ENCODE peak calls at places on chromosomes 16 and 17, in eight cellular contexts. L is activated CD8-positive, alpha-beta T cell treated with anti-CD3 and anti-CD28 coated beads for 36 hours; U is fibroblast of mammary gland; T is transverse colon; Y is psoas muscle; V is cardiac fibroblast; F is epithelial cell of esophagus; Q is AG10803. B is an unnamed sample.

GRCh38 chr17:83204230-83204725 is 124.9 kb downstream of the METRNL start:
- DNase-seq in L (no peak), U (no peak), T (no peak), Y (no peak), V (peak), F (no peak), Q (peak), B (no peak)

GRCh38 chr17:4658478-4659305 is 17.2 kb upstream of the ALOX15 start:
- DNase-seq in L (peak), U (peak), T (no peak), Y (no peak), V (peak), F (peak), Q (no peak), B (no peak)

GRCh38 chr16:88649924-88650748 is 717 bp downstream of the CYBA start:
- DNase-seq in L (peak), U (no peak), T (peak), Y (no peak), V (peak), F (peak), Q (peak), B (no peak)

GRCh38 chr16:54489225-54489781 is 202.7 kb upstream of the IRX3 start:
- DNase-seq in L (no peak), U (no peak), T (peak), Y (no peak), V (peak), F (no peak), Q (no peak), B (no peak)

GRCh38 chr17:49515196-49515770 is 20.2 kb downstream of the NGFR start:
- DNase-seq in L (no peak), U (peak), T (peak), Y (peak), V (peak), F (peak), Q (peak), B (peak)

GRCh38 chr16:31472559-31473203 is 729 bp downstream of the TGFB1I1 start:
- DNase-seq in L (peak), U (peak), T (peak), Y (peak), V (peak), F (peak), Q (peak), B (peak)

GRCh38 chr17:39767147-39767546 is 29.4 kb downstream of the GRB7 start:
- DNase-seq in L (peak), U (no peak), T (no peak), Y (no peak), V (no peak), F (no peak), Q (no peak), B (no peak)

GRCh38 chr16:28218109-28218508 is 6.3 kb upstream of the XPO6 start:
- DNase-seq in L (peak), U (peak), T (peak), Y (no peak), V (peak), F (peak), Q (peak), B (no peak)

GRCh38 chr17:62600805-62601204 is 26.7 kb upstream of the MRC2 start:
- DNase-seq in L (no peak), U (no peak), T (no peak), Y (no peak), V (no peak), F (no peak), Q (no peak), B (no peak)

GRCh38 chr17:78127240-78127887 is 1.2 kb downstream of the TMC6 start:
- DNase-seq in L (peak), U (no peak), T (peak), Y (peak), V (no peak), F (no peak), Q (no peak), B (no peak)

GRCh38 chr16:77344306-77344705 is 90.5 kb downstream of the ADAMTS18 start:
- DNase-seq in L (no peak), U (peak), T (no peak), Y (no peak), V (peak), F (peak), Q (no peak), B (no peak)

GRCh38 chr17:17235212-17236174 is 1.5 kb downstream of the FLCN start:
- DNase-seq in L (peak), U (peak), T (no peak), Y (peak), V (peak), F (peak), Q (peak), B (no peak)

GRCh38 chr16:25014500-25015147 is 545 bp downstream of the ARHGAP17 start:
- DNase-seq in L (peak), U (peak), T (peak), Y (peak), V (peak), F (peak), Q (peak), B (no peak)

GRCh38 chr16:85808926-85809325 is 9.4 kb downstream of the COX4I1 start:
- DNase-seq in L (no peak), U (no peak), T (no peak), Y (no peak), V (no peak), F (no peak), Q (no peak), B (no peak)

GRCh38 chr17:81471804-81472456 is 40.7 kb downstream of the ACTG1 start:
- DNase-seq in L (peak), U (peak), T (peak), Y (peak), V (peak), F (peak), Q (peak), B (no peak)

GRCh38 chr17:4944163-4944553 is 4.1 kb downstream of the RNF167 start:
- DNase-seq in L (peak), U (no peak), T (peak), Y (peak), V (no peak), F (no peak), Q (no peak), B (no peak)

GRCh38 chr17:64354396-64354795 is 36.3 kb downstream of the PECAM1 start:
- DNase-seq in L (no peak), U (no peak), T (no peak), Y (no peak), V (no peak), F (no peak), Q (no peak), B (no peak)

GRCh38 chr17:66123163-66123562 is 68.8 kb downstream of the CEP112 start:
- DNase-seq in L (no peak), U (peak), T (no peak), Y (no peak), V (peak), F (peak), Q (peak), B (no peak)

GRCh38 chr16:50635505-50636392 is 45.4 kb downstream of the SNX20 start:
- DNase-seq in L (peak), U (no peak), T (no peak), Y (no peak), V (no peak), F (no peak), Q (no peak), B (no peak)

GRCh38 chr17:56815711-56816110 is 18.0 kb downstream of the C17orf67 start:
- DNase-seq in L (no peak), U (peak), T (no peak), Y (no peak), V (peak), F (peak), Q (peak), B (no peak)

GRCh38 chr16:88459366-88460055 is 6.4 kb downstream of the ZFPM1 start:
- DNase-seq in L (no peak), U (no peak), T (no peak), Y (no peak), V (no peak), F (no peak), Q (no peak), B (no peak)

GRCh38 chr16:50381679-50382440 is 13.1 kb upstream of the BRD7 start:
- DNase-seq in L (no peak), U (no peak), T (no peak), Y (no peak), V (no peak), F (no peak), Q (no peak), B (no peak)

GRCh38 chr16:3049921-3050481 is 3.6 kb downstream of the MMP25 start:
- DNase-seq in L (no peak), U (no peak), T (no peak), Y (no peak), V (no peak), F (no peak), Q (no peak), B (no peak)

GRCh38 chr17:55264273-55264639 is 504 bp upstream of the HLF start:
- DNase-seq in L (no peak), U (no peak), T (no peak), Y (no peak), V (no peak), F (no peak), Q (no peak), B (no peak)

GRCh38 chr17:15651583-15652110 is 32.1 kb upstream of the FBXW10B start:
- DNase-seq in L (peak), U (peak), T (peak), Y (peak), V (peak), F (peak), Q (peak), B (peak)

GRCh38 chr17:1829189-1829578 is 518 bp downstream of the SMYD4 start:
- DNase-seq in L (peak), U (peak), T (peak), Y (peak), V (peak), F (peak), Q (no peak), B (no peak)

GRCh38 chr17:79917902-79918484 is 78.8 kb upstream of the CBX4 start:
- DNase-seq in L (no peak), U (no peak), T (no peak), Y (peak), V (no peak), F (no peak), Q (no peak), B (no peak)

GRCh38 chr16:68272501-68273209 is 8.3 kb downstream of the SLC7A6 start:
- DNase-seq in L (peak), U (no peak), T (peak), Y (no peak), V (no peak), F (peak), Q (no peak), B (no peak)

GRCh38 chr16:71501562-71501961 is 12.4 kb upstream of the ZNF19 start:
- DNase-seq in L (no peak), U (no peak), T (no peak), Y (no peak), V (no peak), F (no peak), Q (no peak), B (no peak)

GRCh38 chr16:67647681-67648080 is 2.7 kb downstream of the CARMIL2 start:
- DNase-seq in L (no peak), U (no peak), T (no peak), Y (peak), V (no peak), F (no peak), Q (no peak), B (no peak)

GRCh38 chr16:67645397-67646121 is 615 bp downstream of the CARMIL2 start:
- DNase-seq in L (peak), U (no peak), T (no peak), Y (peak), V (no peak), F (no peak), Q (no peak), B (no peak)

GRCh38 chr16:27319257-27319965 is 5.6 kb downstream of the IL4R start:
- DNase-seq in L (no peak), U (no peak), T (no peak), Y (no peak), V (no peak), F (no peak), Q (no peak), B (no peak)

GRCh38 chr16:13935408-13935807 is 15.5 kb downstream of the ERCC4 start:
- DNase-seq in L (peak), U (no peak), T (no peak), Y (no peak), V (no peak), F (no peak), Q (no peak), B (no peak)

GRCh38 chr17:82388223-82388921 is 16.8 kb downstream of the UTS2R start:
- DNase-seq in L (no peak), U (peak), T (peak), Y (peak), V (no peak), F (no peak), Q (no peak), B (no peak)

GRCh38 chr17:82076785-82077591 is 11.4 kb upstream of the DUS1L start:
- DNase-seq in L (no peak), U (no peak), T (no peak), Y (peak), V (no peak), F (no peak), Q (no peak), B (no peak)

GRCh38 chr17:64491995-64492394 is 4.9 kb downstream of the POLG2 start:
- DNase-seq in L (no peak), U (peak), T (no peak), Y (no peak), V (no peak), F (no peak), Q (peak), B (no peak)

GRCh38 chr17:79793924-79794304 is 3.0 kb downstream of the CBX8 start:
- DNase-seq in L (no peak), U (no peak), T (no peak), Y (no peak), V (no peak), F (no peak), Q (no peak), B (no peak)

GRCh38 chr17:12062249-12062648 is 41.6 kb downstream of the MAP2K4 start:
- DNase-seq in L (no peak), U (no peak), T (no peak), Y (no peak), V (no peak), F (no peak), Q (no peak), B (no peak)

GRCh38 chr16:74232831-74233465 is 63.7 kb upstream of the PSMD7 start:
- DNase-seq in L (no peak), U (no peak), T (no peak), Y (no peak), V (no peak), F (peak), Q (no peak), B (no peak)

GRCh38 chr17:47844814-47845453 is 3.9 kb upstream of the SCRN2 start:
- DNase-seq in L (no peak), U (peak), T (no peak), Y (no peak), V (peak), F (no peak), Q (peak), B (no peak)

GRCh38 chr17:47840742-47841487 is at the start of gene SCRN2:
- DNase-seq in L (peak), U (peak), T (peak), Y (peak), V (peak), F (peak), Q (peak), B (peak)

GRCh38 chr17:47841488-47842308 is 625 bp upstream of the SCRN2 start:
- DNase-seq in L (no peak), U (no peak), T (no peak), Y (no peak), V (no peak), F (no peak), Q (no peak), B (no peak)

GRCh38 chr17:47844230-47844629 is 3.2 kb upstream of the SCRN2 start:
- DNase-seq in L (no peak), U (no peak), T (no peak), Y (no peak), V (no peak), F (no peak), Q (no peak), B (no peak)

GRCh38 chr17:47843391-47843730 is 2.3 kb upstream of the SCRN2 start:
- DNase-seq in L (no peak), U (no peak), T (no peak), Y (no peak), V (no peak), F (no peak), Q (no peak), B (no peak)
- TF ChIP-seq CTCF in L (no peak), U (no peak), T (no peak), Y (no peak), V (no peak), F (no peak), Q (no peak), B (no peak)

DNA sequence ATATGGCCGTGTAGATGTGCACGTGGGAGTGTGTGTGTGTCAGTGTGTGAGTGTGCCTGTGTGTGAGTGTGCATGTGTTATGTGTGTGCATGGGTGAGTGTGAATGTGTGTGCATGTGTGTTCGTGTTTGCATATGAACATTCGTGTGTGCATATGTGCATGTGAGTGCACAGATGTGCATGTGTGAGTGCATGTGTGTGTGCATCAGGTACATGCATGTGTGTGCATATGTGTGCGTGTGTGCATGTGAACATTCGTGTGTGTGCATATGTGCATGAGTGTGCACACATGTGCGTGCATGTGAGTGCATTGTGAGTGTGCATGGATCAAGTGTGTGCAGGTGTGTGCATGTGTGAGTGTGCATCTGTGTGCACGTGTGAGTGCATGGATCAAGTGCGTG is 2.5 kb upstream of the TPSAB1 start:
- DNase-seq in L (no peak), U (no peak), T (no peak), Y (peak), V (no peak), F (no peak), Q (no peak), B (peak)
- TF ChIP-seq CTCF in L (no peak), U (no peak), T (no peak), Y (no peak), V (no peak), F (no peak), Q (no peak), B (no peak)

GRCh38 chr16:57829969-57830360 is 27.7 kb upstream of the KIFC3 start:
- DNase-seq in L (no peak), U (no peak), T (no peak), Y (peak), V (no peak), F (no peak), Q (no peak), B (no peak)

GRCh38 chr16:57826040-57826434 is 23.7 kb upstream of the KIFC3 start:
- DNase-seq in L (no peak), U (no peak), T (no peak), Y (no peak), V (no peak), F (no peak), Q (no peak), B (no peak)

GRCh38 chr16:57830890-57831484 is 28.7 kb upstream of the KIFC3 start:
- DNase-seq in L (no peak), U (no peak), T (no peak), Y (no peak), V (no peak), F (peak), Q (no peak), B (no peak)

GRCh38 chr16:57826706-57827625 is 24.7 kb upstream of the KIFC3 start:
- DNase-seq in L (no peak), U (no peak), T (no peak), Y (peak), V (no peak), F (no peak), Q (no peak), B (no peak)

GRCh38 chr16:57828272-57829161 is 26.2 kb upstream of the KIFC3 start:
- DNase-seq in L (no peak), U (no peak), T (no peak), Y (peak), V (no peak), F (no peak), Q (no peak), B (no peak)
- TF ChIP-seq CTCF in L (no peak), U (no peak), T (no peak), Y (no peak), V (no peak), F (no peak), Q (no peak), B (no peak)

GRCh38 chr17:74086992-74087391 is 116.5 kb upstream of the RPL38 start:
- DNase-seq in L (no peak), U (no peak), T (no peak), Y (no peak), V (no peak), F (no peak), Q (no peak), B (no peak)
- TF ChIP-seq CTCF in L (no peak), U (no peak), T (no peak), Y (no peak), V (no peak), F (no peak), Q (no peak), B (no peak)

DNA sequence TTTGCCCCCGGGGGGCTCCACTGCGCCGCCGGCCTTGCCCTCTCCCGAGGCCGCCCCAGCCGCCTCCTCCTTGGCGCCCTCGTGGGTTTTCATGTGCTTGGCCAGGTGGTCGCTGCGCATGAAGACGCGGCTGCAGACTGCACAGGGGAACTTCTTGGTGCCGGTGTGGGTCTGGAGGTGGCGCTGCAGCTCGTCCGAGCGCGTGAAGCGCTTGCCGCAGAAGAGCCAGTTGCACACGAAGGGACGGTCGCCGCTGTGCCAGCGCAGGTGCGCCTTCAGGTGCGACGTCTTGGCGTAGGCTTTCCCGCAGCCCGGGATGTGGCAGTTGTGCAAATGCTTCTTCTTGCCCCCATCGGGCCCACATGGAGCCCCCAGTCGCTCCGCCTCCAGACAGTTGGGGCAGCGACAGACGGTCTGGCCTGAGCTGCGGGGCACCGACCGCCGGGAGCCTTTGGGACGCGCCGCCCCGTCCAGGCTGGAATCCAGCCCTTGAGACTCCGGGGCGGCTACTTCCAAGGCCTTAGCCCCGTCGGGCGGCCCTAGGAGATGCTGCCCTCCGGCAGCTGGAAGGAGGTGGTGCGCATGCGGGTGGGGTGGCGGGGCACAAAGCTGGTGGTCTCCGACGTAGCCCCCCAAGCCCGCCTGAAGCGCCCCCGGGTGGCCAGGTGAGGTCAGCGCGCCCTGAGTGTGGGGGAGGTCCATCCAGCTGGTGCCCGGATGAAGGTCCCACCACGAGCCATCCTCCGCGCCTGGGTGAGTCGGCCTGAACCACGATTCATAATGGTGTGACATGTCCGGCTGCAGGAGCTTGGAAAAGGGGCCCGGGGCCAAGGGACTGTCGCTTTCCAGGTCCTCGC is 3.4 kb downstream of the SP6 start:
- DNase-seq in L (peak), U (peak), T (no peak), Y (no peak), V (no peak), F (peak), Q (no peak), B (no peak)
- TF ChIP-seq CTCF in L (peak), U (peak), T (peak), Y (peak), V (peak), F (peak), Q (peak), B (no peak)

DNA sequence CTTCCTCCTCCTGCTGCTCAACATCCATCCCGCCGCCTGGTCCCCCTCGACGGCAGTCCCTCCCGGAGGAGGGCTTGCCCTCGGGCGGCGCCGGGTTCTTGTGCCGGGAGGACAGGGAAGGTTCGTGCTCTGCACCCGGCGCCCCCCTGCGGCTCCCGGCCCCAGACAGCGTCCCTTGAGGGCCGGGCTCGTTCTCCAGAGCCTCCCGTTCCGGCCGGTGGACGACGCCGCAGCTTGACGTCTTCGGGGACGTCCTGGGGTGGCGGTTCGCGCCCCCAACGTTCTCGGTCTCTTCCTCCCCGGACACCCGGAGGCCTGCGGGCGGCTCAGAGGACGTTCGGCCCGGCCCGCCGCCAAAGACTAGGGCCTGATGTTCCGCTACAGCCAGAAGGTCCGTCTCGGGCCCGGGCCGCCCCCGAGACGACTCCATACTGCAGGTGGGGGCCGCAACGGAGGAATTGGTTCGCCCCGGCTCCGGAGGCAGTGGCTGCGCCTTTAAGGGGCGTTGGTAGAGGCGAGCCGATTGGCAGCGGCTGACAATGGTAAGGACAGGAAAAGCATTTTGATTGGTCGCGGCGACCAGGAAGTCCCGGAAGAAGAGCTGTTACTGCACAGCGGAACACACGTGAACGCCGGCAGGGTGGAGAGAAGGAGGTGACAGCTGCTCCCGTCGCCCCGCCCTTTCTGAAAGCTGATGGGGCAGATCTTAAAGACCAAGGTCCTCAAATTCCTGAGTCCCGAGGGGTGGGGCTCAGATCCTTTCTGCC is at the start of gene BORCS6:
- DNase-seq in L (peak), U (peak), T (peak), Y (peak), V (peak), F (peak), Q (peak), B (peak)
- TF ChIP-seq CTCF in L (no peak), U (no peak), T (no peak), Y (no peak), V (no peak), F (no peak), Q (no peak), B (no peak)

B was measured in omental fat pad.